ENCODE peak calls at places on chromosomes 12 and 14, in five cellular contexts. K is lower lobe of right lung; Z is upper lobe of left lung; Y is CD8-positive, alpha-beta T cell; R is heart right ventricle. Q is an unnamed sample. For H3K4me1, the result is how much of the 10 kb centered on the place peaks cover.

GRCh38 chr14:72678360-72678759 is 215.5 kb downstream of the DPF3 start:
- DNase-seq in R (no peak), Z (no peak), Y (no peak), K (no peak), Q (no peak)

GRCh38 chr12:100871335-100871734 is 76.8 kb downstream of the ANO4 start:
- DNase-seq in Z (no peak), R (no peak), Y (no peak), K (no peak), Q (no peak)

GRCh38 chr12:7345232-7345631 is 41.4 kb downstream of the ACSM4 start:
- DNase-seq in Z (no peak), R (no peak), Y (no peak), K (no peak), Q (no peak)

GRCh38 chr12:108831309-108831991 is 25.9 kb downstream of the SSH1 start:
- DNase-seq in R (no peak), Y (no peak), Z (no peak), K (peak), Q (no peak)

GRCh38 chr12:11896530-11896929 is 174.2 kb upstream of the BCL2L14 start:
- DNase-seq in Y (no peak), R (no peak), K (no peak), Z (no peak), Q (peak)

GRCh38 chr12:121218588-121219352 is 8.8 kb downstream of the P2RX4 start:
- DNase-seq in Z (no peak), K (no peak), Y (no peak), R (no peak), Q (peak)

GRCh38 chr12:113392988-113393579 is 10.6 kb downstream of the SDS start:
- DNase-seq in R (no peak), Z (peak), Y (no peak), K (no peak), Q (peak)

GRCh38 chr14:77376380-77376770 is 519 bp downstream of the TMED8 start:
- DNase-seq in K (peak), Z (no peak), Y (peak), R (peak), Q (peak)

GRCh38 chr14:31266437-31267331 is 59.1 kb upstream of the HECTD1 start:
- DNase-seq in Y (no peak), Z (no peak), K (no peak), R (no peak), Q (no peak)

GRCh38 chr14:73725116-73726024 is 11.2 kb upstream of the PNMA1 start:
- DNase-seq in Y (no peak), R (no peak), Z (no peak), K (no peak), Q (peak)

GRCh38 chr14:101475468-101476257 is 85.6 kb upstream of the DIO3 start:
- DNase-seq in Z (peak), R (no peak), K (no peak), Y (peak), Q (no peak)

GRCh38 chr12:90999946-91000345 is 4.8 kb downstream of the EPYC start:
- DNase-seq in Y (no peak), Z (no peak), R (no peak), K (no peak), Q (no peak)

GRCh38 chr12:38350342-38351181 is 34.0 kb downstream of the ALG10B start:
- DNase-seq in Z (no peak), Y (no peak), R (no peak), K (no peak), Q (no peak)

GRCh38 chr14:48853159-48853558 is 733.0 kb downstream of the RPS29 start:
- DNase-seq in Z (no peak), Y (no peak), R (no peak), K (no peak), Q (no peak)

DNA sequence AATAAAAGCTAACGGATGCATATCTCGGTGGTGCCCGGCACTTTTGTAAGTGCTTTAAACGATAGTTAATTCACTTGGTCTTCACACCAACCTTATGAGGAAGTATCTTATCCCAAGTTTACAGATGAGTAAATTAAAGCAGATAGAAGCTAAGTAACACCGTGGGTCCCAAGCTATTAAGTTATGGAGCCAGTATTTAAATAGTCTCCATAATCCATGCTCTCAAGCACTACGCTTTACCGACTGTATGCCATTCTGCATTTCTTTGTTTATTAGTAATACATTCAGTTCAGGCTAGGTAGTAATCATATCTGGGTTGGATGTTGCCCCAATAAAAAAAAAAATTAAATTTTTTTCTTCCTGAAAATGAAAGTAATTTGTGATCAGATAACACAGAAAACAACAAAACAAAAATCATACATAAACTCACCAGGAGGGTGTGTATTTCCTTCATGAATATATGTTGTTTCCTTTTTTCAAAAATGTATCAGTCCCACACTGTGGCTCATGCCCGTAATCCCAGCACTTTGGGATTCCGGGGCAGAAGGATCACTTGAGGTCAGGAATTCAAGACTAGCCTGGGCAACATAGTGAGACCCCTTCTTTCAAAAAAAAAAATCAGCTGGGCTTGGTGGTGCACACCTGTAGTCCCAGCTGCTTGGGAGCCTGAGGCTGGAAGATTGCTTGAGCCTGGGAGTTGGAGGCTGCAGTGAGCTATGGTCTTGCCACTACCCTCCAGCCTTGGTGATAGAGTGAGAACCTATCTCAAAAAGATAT is 1.4 kb upstream of the M6PR start:
- DNase-seq in Z (no peak), Y (peak), R (no peak), K (no peak), Q (no peak)
- TF ChIP-seq CTCF in Z (no peak), Y (peak), R (no peak), K (no peak), Q (no peak)

DNA sequence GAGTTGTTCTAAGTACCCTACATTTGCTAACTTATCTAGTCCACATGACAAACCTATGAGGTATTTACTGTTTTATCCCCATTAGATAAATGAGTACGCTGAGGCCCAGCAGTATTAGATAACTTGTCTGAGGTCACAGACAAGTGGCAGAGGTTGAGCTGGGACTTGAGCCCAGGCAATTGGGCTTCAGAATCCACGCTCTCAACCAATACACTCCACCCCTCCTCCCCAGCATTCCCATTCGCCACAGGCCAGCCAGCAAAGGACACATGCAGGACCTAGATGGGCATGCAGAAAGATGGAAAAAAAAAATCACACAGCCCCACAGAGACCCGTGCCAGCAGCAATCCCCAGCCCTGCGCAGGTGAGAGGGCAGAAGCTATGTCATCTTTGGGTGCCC is 12.4 kb downstream of the HDAC7 start:
- DNase-seq in R (peak), Y (no peak), Z (no peak), K (no peak), Q (no peak)
- H3K4me1 ChIP-seq in R (half or more), Y (half or more), Z (half or more), K (half or more), Q (under half)

GRCh38 chr12:50326636-50327284 is 43.4 kb upstream of the LIMA1 start:
- DNase-seq in R (no peak), Z (no peak), Y (no peak), K (peak), Q (no peak)
- H3K4me3 ChIP-seq in R (no peak), Z (no peak), Y (no peak), K (no peak), Q (no peak)

DNA sequence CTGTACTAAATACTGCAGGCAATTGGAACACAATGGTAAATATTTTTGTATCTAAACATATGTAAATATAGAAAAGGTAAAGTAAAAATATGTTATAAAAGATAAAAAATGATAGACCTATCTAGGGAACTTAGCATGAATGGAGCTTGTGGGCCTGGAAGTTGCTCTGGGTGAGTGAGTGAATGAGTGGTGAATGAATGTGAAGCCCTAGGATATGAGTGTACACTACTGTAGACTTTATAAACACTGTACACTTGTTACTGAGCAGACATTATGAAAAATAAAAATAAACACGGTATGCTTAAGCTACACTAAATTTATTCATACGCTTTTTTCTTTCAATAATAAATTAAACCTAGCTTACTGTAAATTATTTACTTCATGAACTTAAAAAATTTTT is 7.8 kb downstream of the FNTB start:
- DNase-seq in K (no peak), R (no peak), Y (no peak), Z (no peak), Q (no peak)
- TF ChIP-seq CTCF in K (no peak), R (no peak), Y (no peak), Z (no peak), Q (no peak)

DNA sequence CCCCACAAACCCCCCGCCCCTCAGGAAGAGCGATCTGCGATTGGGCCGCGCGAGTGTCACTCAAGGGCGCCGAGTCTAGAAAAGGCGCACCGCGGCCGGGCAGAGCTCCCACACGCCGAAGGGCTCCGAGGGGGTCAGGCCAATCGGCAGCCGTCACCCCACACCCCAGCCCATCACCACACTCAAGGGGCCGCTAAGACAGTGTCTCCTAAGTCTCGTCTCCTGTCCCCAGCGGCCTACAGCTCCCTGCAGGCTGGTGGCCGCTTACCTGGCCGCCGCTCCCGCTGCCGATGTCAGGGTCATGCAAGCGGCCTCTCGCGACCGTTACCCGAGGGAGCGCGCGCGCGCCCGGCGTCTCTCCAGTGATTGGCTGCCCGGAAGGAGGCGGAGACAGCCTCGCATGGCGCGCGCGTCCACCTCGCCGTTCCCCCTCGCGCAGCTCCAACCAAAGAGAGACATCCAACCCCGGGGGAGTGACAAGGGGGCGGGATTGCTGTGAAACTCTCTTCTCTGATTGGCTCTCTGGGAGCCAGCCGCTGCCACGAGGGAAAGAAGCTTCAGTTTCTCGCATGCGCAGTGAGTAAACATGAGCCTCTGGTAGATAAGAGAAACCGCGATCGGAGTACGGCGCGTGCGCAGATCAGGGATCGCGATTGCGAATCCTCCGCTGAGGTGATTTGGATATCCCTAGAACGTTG is at the start of the genes MPHOSPH9 and MTRFR:
- DNase-seq in K (peak), Y (peak), Z (peak), R (peak), Q (peak)
- H3K4me1 ChIP-seq in K (under half), Y (half or more), Z (under half), R (under half), Q (under half)

GRCh38 chr14:99268776-99269510 is 3.1 kb downstream of the BCL11B start:
- DNase-seq in K (no peak), Y (peak), Z (no peak), R (no peak), Q (no peak)
- H3K4me3 ChIP-seq in K (peak), Y (peak), Z (peak), R (peak), Q (no peak)

Q was measured in BE2C.